ENCODE peak calls at places on chromosomes 2 and 18, in nine cellular contexts. M, Q, E, K, H, N, I, F and Y are unnamed samples.
A peak's percentile ranks its signal among the peaks of the same experiment; 100 is the strongest.

GRCh38 chr2:74104839-74105238 is 42.9 kb downstream of the BOLA3 start:
- DNase-seq in Q (no peak), F (no peak), H (peak; percentile 30), N (no peak), E (no peak), M (no peak), K (no peak), I (no peak), Y (no peak)

GRCh38 chr2:215960825-215961224 is 52.5 kb downstream of the MREG start:
- DNase-seq in Q (no peak), N (no peak), M (no peak), E (no peak), K (no peak), H (no peak), I (no peak), F (no peak), Y (no peak)

GRCh38 chr2:5609191-5609590 is 83.0 kb upstream of the SOX11 start:
- DNase-seq in I (no peak), K (no peak), H (no peak), F (no peak), E (peak; percentile 14), N (no peak), M (no peak), Q (no peak), Y (peak; percentile 61)

GRCh38 chr18:10381951-10382350 is 72.5 kb upstream of the APCDD1 start:
- DNase-seq in I (peak; percentile 66), E (no peak), Q (no peak), K (no peak), F (no peak), M (no peak), N (peak; percentile 46), H (peak; percentile 62), Y (no peak)

GRCh38 chr2:195318440-195319111 is 338.4 kb upstream of the SLC39A10 start:
- DNase-seq in H (peak; percentile 72), Q (no peak), M (peak; percentile 7), N (peak; percentile 37), I (peak; percentile 37), K (peak; percentile 19), F (peak; percentile 22), E (peak; percentile 36), Y (no peak)

GRCh38 chr2:14072338-14072737 is 560.2 kb upstream of the LRATD1 start:
- DNase-seq in M (no peak), N (peak; percentile 3), E (no peak), H (no peak), Q (no peak), F (no peak), K (no peak), I (no peak), Y (no peak)

GRCh38 chr18:70333757-70334156 is 44.9 kb downstream of the SOCS6 start:
- DNase-seq in M (no peak), E (no peak), N (peak; percentile 99), I (peak; percentile 100), K (peak; percentile 6), Q (no peak), H (peak; percentile 99), F (peak; percentile 32), Y (no peak)

GRCh38 chr2:44929680-44930273 is 11.7 kb upstream of the SIX3 start:
- DNase-seq in E (no peak), K (no peak), N (no peak), H (no peak), Q (peak; percentile 79), M (no peak), F (no peak), I (no peak), Y (peak; percentile 77)

GRCh38 chr18:12703714-12704113 is 872 bp downstream of the PSMG2 start:
- DNase-seq in M (no peak), Q (no peak), E (no peak), I (peak; percentile 46), K (no peak), N (peak; percentile 23), F (no peak), H (peak; percentile 74), Y (no peak)

GRCh38 chr18:62759704-62760402 is 44.5 kb downstream of the PHLPP1 start:
- DNase-seq in I (peak; percentile 76), K (no peak), N (peak; percentile 74), F (no peak), M (no peak), H (peak; percentile 68), E (no peak), Q (no peak), Y (no peak)

GRCh38 chr2:121804340-121804739 is 48.9 kb downstream of the TSN start:
- DNase-seq in H (no peak), F (no peak), Q (no peak), M (no peak), K (no peak), N (peak; percentile 31), I (peak; percentile 32), E (no peak), Y (peak; percentile 65)

GRCh38 chr2:176140130-176140519 is 10.6 kb downstream of the HOXD8 start:
- DNase-seq in N (no peak), I (no peak), Q (no peak), K (no peak), E (no peak), H (peak; percentile 73), M (no peak), F (no peak), Y (no peak)
- H2AFZ ChIP-seq in N (peak overlapping the region; percentile 66), I (peak overlapping the region; percentile 88), Q (no peak overlapping the region), K (no peak overlapping the region), E (peak overlapping the region; percentile 99), H (peak overlapping the region; percentile 67), M (peak overlapping the region; percentile 92), F (peak overlapping the region; percentile 66), Y (no peak overlapping the region)

DNA sequence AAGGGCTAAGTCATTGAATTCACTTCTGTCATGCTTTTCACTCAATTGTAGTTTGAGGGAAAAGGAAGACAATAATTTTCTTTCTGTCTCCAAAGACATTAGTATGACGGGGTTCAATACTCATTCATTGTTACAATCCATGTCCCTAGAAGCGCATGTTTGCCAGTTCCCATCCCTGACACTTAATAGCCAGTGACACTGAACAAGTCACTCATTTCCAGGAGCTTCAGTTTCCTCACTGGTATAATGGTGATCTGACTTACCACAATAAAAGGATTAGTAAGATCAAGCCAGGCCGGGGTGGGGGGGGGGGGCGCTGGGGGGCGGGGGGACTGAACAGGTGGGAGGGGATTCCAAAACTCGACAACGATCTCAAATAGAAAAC is 144.8 kb upstream of the MAP3K20 start:
- DNase-seq in I (no peak), F (no peak), Q (no peak), H (no peak), K (no peak), N (no peak), M (no peak), E (no peak), Y (no peak)
- H2AFZ ChIP-seq in I (no peak overlapping the region), F (no peak overlapping the region), Q (no peak overlapping the region), H (no peak overlapping the region), K (no peak overlapping the region), N (no peak overlapping the region), M (no peak overlapping the region), E (peak overlapping the region; percentile 87), Y (no peak overlapping the region)

DNA sequence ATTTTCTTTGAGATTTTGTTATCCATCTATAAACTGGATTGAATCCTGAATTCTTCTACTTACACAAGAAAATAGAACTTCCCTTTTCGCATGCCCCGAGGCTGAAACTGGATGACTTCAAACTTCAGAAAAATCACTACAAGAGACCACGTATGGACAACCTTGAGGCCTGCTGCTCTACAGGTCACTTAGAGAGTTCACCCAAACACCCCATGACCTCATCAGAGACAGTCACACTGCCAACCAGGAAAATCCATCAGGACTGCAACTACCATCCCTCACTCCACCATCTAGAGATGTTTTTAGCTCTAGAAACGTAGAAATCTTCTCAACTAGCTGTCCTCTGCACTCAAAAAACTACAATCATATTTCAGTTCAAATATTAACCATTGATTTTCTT is 18.6 kb upstream of the GPC1 start:
- DNase-seq in F (no peak), H (no peak), M (no peak), N (no peak), I (no peak), E (no peak), Q (no peak), K (no peak), Y (no peak)
- H2AFZ ChIP-seq in F (no peak overlapping the region), H (no peak overlapping the region), M (no peak overlapping the region), N (no peak overlapping the region), I (no peak overlapping the region), E (no peak overlapping the region), Q (no peak overlapping the region), K (no peak overlapping the region), Y (no peak overlapping the region)

DNA sequence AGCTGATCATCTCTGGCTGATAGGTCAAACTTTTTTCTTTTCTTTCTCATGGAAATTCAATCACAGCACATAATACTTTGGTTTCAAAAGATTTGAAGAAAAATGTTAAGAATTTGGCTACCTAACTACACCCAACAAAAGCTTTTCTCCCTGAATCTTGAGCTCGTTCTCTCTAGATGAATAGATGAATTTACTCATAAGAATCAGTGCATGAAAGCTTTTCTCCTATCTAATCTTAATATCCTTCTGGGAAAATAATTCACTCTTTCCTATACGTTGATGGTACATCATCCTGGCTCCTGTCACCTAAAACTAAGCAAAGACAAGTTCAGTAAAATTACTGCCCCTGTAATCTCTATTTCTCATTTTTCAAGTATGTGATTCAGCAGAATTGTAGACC is 1479.1 kb downstream of the DPP10 start:
- DNase-seq in N (no peak), M (no peak), F (no peak), E (no peak), H (no peak), I (no peak), K (no peak), Q (no peak), Y (no peak)
- H2AFZ ChIP-seq in N (no peak overlapping the region), M (no peak overlapping the region), F (no peak overlapping the region), E (no peak overlapping the region), H (no peak overlapping the region), I (no peak overlapping the region), K (no peak overlapping the region), Q (no peak overlapping the region), Y (no peak overlapping the region)

GRCh38 chr2:64792995-64793639 is 139.4 kb upstream of the SERTAD2 start:
- DNase-seq in Q (no peak), N (peak; percentile 44), F (no peak), H (no peak), E (no peak), M (no peak), K (no peak), I (peak; percentile 53), Y (no peak)
- H2AFZ ChIP-seq in Q (no peak overlapping the region), N (no peak overlapping the region), F (no peak overlapping the region), H (no peak overlapping the region), E (no peak overlapping the region), M (no peak overlapping the region), K (no peak overlapping the region), I (no peak overlapping the region), Y (no peak overlapping the region)

DNA sequence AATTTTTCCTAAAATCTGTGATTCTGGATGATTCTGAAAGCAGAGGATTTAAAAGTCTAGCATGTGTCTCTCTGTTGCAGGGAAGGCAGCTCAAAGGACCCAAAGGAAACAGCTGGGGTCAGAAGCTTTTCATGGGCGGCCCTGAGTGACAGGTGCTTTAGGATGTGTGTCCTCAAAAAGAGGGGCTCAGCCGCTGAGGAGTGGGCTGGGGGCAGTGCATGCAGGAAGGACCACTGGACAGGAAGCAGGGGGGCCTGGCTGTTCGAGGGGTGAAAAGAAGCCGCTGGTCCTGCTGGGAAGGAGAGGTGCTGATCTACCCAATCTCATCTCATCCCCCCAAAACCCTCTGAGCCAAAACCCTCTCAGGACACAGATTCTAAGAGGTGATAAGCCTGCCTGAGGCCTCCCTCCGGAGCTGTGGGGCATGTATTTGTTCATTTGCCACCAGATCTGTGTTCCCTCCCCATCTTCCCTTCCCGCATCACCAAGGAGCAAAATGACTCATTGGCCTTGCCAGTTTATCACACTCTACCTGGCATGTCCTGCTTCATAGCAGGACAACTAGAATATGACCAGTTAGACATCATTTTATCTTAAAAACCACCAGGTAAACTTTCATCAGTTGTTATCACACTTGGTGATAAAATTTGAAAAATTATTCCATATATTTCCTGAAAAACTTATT is 98.8 kb upstream of the MGAT4A start:
- DNase-seq in F (no peak), K (no peak), M (no peak), Q (no peak), I (no peak), H (no peak), E (no peak), N (no peak), Y (no peak)
- H2AFZ ChIP-seq in F (no peak overlapping the region), K (no peak overlapping the region), M (no peak overlapping the region), Q (no peak overlapping the region), I (no peak overlapping the region), H (no peak overlapping the region), E (no peak overlapping the region), N (no peak overlapping the region), Y (no peak overlapping the region)